ENCODE peak calls at places on chromosomes 6 and 20, in four cellular contexts. W is mammary epithelial cell, Y is A673, R is tibial nerve. A is an unnamed sample.

GRCh38 chr6:144932621-144933020 is 647.5 kb downstream of the UTRN start:
- DNase-seq in W (no peak), Y (no peak), R (no peak), A (no peak)

GRCh38 chr6:23659125-23659524 is 466.9 kb upstream of the NRSN1 start:
- DNase-seq in W (no peak), Y (peak), R (no peak), A (no peak)

GRCh38 chr20:1324598-1325172 is 4.3 kb downstream of the SDCBP2 start:
- DNase-seq in W (no peak), Y (no peak), R (no peak), A (peak)

GRCh38 chr6:51626391-51626790 is 461.0 kb downstream of the PKHD1 start:
- DNase-seq in W (no peak), Y (no peak), R (no peak), A (no peak)

GRCh38 chr6:138833819-138834539 is 38.1 kb downstream of the ECT2L start:
- DNase-seq in W (no peak), Y (peak), R (no peak), A (no peak)

GRCh38 chr20:23655551-23656211 is 17.9 kb upstream of the CST3 start:
- DNase-seq in W (no peak), Y (no peak), R (no peak), A (no peak)

GRCh38 chr6:26016326-26017275 is 54.0 kb downstream of the TRIM38 start:
- DNase-seq in W (peak), Y (peak), R (no peak), A (no peak)

GRCh38 chr6:111700135-111700690 is 94.5 kb upstream of the TRAF3IP2 start:
- DNase-seq in W (no peak), Y (no peak), R (no peak), A (no peak)

GRCh38 chr20:2942439-2942838 is 69.2 kb downstream of the PTPRA start:
- DNase-seq in W (no peak), Y (no peak), R (no peak), A (no peak)

GRCh38 chr6:22737331-22737730 is 168.0 kb downstream of the HDGFL1 start:
- DNase-seq in W (peak), Y (peak), R (no peak), A (no peak)

GRCh38 chr6:166708466-166708865 is 81.4 kb upstream of the RPS6KA2 start:
- DNase-seq in W (no peak), Y (no peak), R (no peak), A (no peak)

GRCh38 chr6:166704171-166704570 is 77.1 kb upstream of the RPS6KA2 start:
- DNase-seq in W (no peak), Y (no peak), R (no peak), A (no peak)

GRCh38 chr6:166710084-166710483 is 83.0 kb upstream of the RPS6KA2 start:
- DNase-seq in W (no peak), Y (no peak), R (no peak), A (no peak)

GRCh38 chr6:166705070-166705469 is 78.0 kb upstream of the RPS6KA2 start:
- DNase-seq in W (no peak), Y (no peak), R (no peak), A (no peak)

GRCh38 chr6:166707045-166707444 is 80.0 kb upstream of the RPS6KA2 start:
- DNase-seq in W (no peak), Y (no peak), R (no peak), A (peak)
- TF ChIP-seq CTCF in W (no peak), Y (peak), R (no peak), A (peak)

GRCh38 chr6:79416931-79417330 is 120.3 kb downstream of the LCA5 start:
- DNase-seq in W (no peak), Y (no peak), R (no peak), A (no peak)
- TF ChIP-seq CTCF in W (no peak), Y (no peak), R (no peak), A (no peak)

GRCh38 chr6:117267766-117268534 is 2.6 kb downstream of the VGLL2 start:
- DNase-seq in W (no peak), Y (no peak), R (no peak), A (no peak)
- TF ChIP-seq CTCF in W (peak), Y (peak), R (no peak), A (no peak)

DNA sequence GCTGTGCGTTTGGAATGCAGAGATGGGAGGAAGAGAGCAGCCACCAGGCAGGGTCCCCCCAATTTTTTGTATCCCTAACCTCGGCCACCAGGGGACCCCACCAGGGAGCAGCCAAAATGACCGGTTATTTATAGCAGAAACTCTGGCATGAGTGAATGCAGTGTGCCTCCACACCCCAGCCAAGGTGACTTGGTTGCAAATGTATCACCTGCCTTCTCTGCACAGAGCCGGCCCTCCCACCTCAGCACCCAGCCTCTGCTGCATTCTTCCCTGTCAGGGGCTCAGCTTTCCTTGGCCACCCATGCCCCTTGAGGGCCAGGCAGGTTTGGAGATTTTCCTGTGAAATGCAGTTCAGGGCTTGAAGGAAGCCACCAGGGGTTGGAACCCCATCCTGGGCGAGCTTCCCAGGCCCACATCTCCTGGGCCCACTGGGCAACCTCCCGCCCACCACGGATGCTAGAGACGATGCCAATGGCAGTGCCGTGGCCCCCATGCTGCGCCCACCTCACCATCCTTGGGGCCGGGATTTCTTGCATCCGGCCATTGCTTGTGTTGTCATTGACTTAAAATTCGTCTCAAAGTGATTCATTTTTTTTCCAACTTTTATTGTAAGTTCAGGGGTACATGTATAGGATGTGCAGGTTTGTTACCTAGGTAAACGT is 291.6 kb downstream of the TAF4 start:
- DNase-seq in W (no peak), Y (no peak), R (no peak), A (no peak)
- TF ChIP-seq CTCF in W (no peak), Y (no peak), R (no peak), A (no peak)

GRCh38 chr6:56594699-56595098 is 48.0 kb downstream of the DST start:
- DNase-seq in W (no peak), Y (no peak), R (no peak), A (no peak)

GRCh38 chr6:56595490-56596122 is 47.1 kb downstream of the DST start:
- DNase-seq in W (peak), Y (peak), R (no peak), A (no peak)

DNA sequence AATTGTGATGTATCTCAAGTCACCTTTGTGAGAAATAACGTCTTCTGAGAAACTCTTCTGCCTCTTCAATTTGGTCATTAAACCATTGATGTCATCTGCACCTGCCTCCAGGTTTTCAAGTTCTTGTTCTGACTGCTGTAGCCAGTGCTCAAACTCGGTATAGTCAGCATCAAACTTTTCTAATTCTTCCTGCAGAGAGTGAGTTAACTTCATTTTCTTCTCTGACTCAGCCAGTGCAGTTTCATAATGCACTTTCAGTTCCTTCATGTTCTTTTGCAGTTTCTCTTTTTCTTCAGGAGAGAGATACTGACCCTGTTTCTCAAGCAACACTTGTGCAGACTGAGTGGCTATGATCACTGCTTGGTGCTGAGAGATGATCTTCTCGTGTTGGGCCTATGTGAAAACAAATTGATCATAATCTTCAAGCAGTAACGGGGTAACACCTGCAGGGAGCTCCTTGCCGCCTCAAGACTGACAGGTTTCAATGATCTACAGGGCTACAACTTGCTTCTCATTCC is 48.8 kb downstream of the DST start:
- DNase-seq in W (no peak), Y (no peak), R (no peak), A (no peak)
- TF ChIP-seq CTCF in W (no peak), Y (no peak), R (no peak), A (no peak)

GRCh38 chr6:71510057-71510713 is 221.6 kb downstream of the OGFRL1 start:
- DNase-seq in W (peak), Y (peak), R (no peak), A (peak)
- TF ChIP-seq CTCF in W (peak), Y (peak), R (peak), A (peak)

DNA sequence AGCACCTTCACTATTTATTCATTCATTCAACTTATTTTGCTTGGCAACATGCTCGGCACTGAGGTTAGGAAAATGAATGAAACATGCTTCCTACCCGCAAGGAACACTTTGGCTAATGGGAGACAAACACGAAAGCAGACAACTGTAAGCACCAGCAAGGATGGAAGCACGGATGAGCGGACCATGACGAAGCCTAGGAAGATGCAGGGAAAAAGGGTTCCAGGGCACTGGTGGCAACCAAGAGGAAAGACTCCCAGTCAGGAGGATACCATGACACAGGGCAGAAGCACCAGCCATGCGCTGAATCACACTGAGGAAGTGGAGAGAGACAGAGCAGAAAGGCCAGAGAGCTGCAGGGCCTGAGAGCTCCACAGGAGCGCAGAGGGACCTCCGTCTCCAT is 9.8 kb downstream of the PDE10A start:
- DNase-seq in W (no peak), Y (no peak), R (no peak), A (no peak)
- TF ChIP-seq CTCF in W (no peak), Y (no peak), R (no peak), A (no peak)

GRCh38 chr6:90180526-90180925 is 116.1 kb downstream of the BACH2 start:
- DNase-seq in W (no peak), Y (no peak), R (no peak), A (no peak)

GRCh38 chr6:90178294-90178678 is 118.4 kb downstream of the BACH2 start:
- DNase-seq in W (no peak), Y (no peak), R (no peak), A (no peak)

GRCh38 chr6:90175627-90176538 is 120.8 kb downstream of the BACH2 start:
- DNase-seq in W (peak), Y (no peak), R (no peak), A (no peak)

GRCh38 chr6:90177544-90178293 is 118.9 kb downstream of the BACH2 start:
- DNase-seq in W (no peak), Y (no peak), R (no peak), A (no peak)

GRCh38 chr6:90179190-90180169 is 117.2 kb downstream of the BACH2 start:
- DNase-seq in W (no peak), Y (peak), R (no peak), A (no peak)
- TF ChIP-seq CTCF in W (peak), Y (peak), R (peak), A (peak)

GRCh38 chr6:157245486-157245885 is 77.8 kb downstream of the TMEM242 start:
- DNase-seq in W (no peak), Y (no peak), R (no peak), A (no peak)

GRCh38 chr6:157246048-157246630 is 77.2 kb downstream of the TMEM242 start:
- DNase-seq in W (no peak), Y (no peak), R (no peak), A (no peak)

GRCh38 chr6:157244780-157245179 is 78.5 kb downstream of the TMEM242 start:
- DNase-seq in W (no peak), Y (no peak), R (no peak), A (no peak)

GRCh38 chr6:157248264-157248663 is 75.1 kb downstream of the TMEM242 start:
- DNase-seq in W (no peak), Y (no peak), R (no peak), A (no peak)

DNA sequence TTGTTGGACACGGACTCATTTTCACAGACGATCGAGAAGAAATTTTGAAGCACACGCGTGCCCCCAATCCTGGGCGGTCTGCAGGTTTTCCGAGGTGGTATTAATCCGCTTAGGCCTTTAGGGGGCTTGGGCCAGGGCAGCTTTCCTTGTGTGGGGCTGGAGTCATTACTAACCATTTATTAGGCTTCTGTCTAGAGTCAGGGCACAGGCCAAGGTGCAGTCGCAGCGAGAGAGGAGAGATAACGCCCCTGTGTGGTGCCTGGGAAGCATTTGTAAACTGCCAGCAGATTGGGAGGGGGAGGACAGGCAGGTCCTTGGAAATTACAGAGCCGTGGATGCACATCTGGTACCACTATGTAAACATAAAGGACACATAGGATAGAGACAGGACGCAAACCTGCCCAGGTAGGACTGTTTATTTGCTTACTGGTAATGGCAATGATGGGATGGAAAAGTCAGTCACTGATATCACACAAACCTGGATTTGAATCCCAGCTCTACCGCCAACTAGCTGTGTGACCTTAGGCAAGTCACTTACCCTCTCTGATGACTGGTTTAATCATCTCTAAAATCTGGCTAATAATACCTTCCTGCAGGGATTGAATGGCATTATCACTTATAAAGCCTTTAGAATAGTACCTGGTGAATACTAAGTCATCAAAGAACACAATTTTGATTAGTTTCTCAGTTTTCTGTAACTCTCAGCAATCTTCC is 76.4 kb downstream of the TMEM242 start:
- DNase-seq in W (no peak), Y (no peak), R (no peak), A (no peak)
- TF ChIP-seq CTCF in W (no peak), Y (no peak), R (no peak), A (no peak)

A was measured in osteocyte.